ENCODE peak calls at places on chromosome 2, in five cellular contexts. I, T, Z, A and X are unnamed samples. For H3K4me1, the result is how much of the 10 kb centered on the place peaks cover.

GRCh38 chr2:11187083-11187619 is 31.9 kb downstream of the SLC66A3 start:
- DNase-seq in A (no peak), T (no peak), I (no peak), Z (no peak), X (no peak)

GRCh38 chr2:74740395-74741075 is 86.5 kb downstream of the SEMA4F start:
- DNase-seq in A (no peak), I (peak), Z (peak), T (peak), X (peak)

GRCh38 chr2:240733803-240734495 is 42.3 kb downstream of the AQP12A start:
- DNase-seq in T (no peak), A (no peak), Z (no peak), I (no peak), X (no peak)

GRCh38 chr2:196415384-196415783 is 224.1 kb upstream of the CCDC150 start:
- DNase-seq in I (no peak), Z (no peak), A (no peak), T (no peak), X (no peak)

GRCh38 chr2:39128919-39129391 is 8.1 kb upstream of the SOS1 start:
- DNase-seq in A (no peak), T (no peak), I (no peak), Z (no peak), X (no peak)

GRCh38 chr2:19607400-19607799 is 249.0 kb upstream of the OSR1 start:
- DNase-seq in Z (no peak), T (no peak), A (no peak), I (no peak), X (no peak)

GRCh38 chr2:170928036-170928823 is 823 bp upstream of the GORASP2 start:
- DNase-seq in Z (no peak), A (no peak), I (no peak), T (no peak), X (no peak)

GRCh38 chr2:225274751-225275150 is 124.8 kb upstream of the NYAP2 start:
- DNase-seq in I (no peak), A (no peak), T (no peak), Z (no peak), X (no peak)

GRCh38 chr2:202135111-202135874 is 62.2 kb downstream of the KIAA2012 start:
- DNase-seq in A (no peak), I (peak), Z (peak), T (peak), X (peak)

GRCh38 chr2:240238786-240239185 is 98.3 kb upstream of the OTOS start:
- DNase-seq in Z (no peak), I (no peak), T (no peak), A (no peak), X (no peak)

GRCh38 chr2:83782122-83782521 is 677.0 kb downstream of the SUCLG1 start:
- DNase-seq in Z (no peak), I (no peak), A (no peak), T (no peak), X (no peak)

GRCh38 chr2:144330951-144331651 is 188.8 kb downstream of the ZEB2 start:
- DNase-seq in I (no peak), T (no peak), Z (no peak), A (no peak), X (no peak)

GRCh38 chr2:190838492-190838910 is 42.1 kb upstream of the GLS start:
- DNase-seq in T (no peak), I (no peak), Z (no peak), A (no peak), X (no peak)

GRCh38 chr2:42256502-42256901 is 87.3 kb downstream of the EML4 start:
- DNase-seq in I (no peak), T (no peak), Z (no peak), A (no peak), X (no peak)

GRCh38 chr2:176392125-176392704 is 123.0 kb downstream of the MTX2 start:
- DNase-seq in A (peak), T (no peak), Z (no peak), I (no peak), X (no peak)

GRCh38 chr2:201363857-201364560 is 6.9 kb upstream of the FLACC1 start:
- DNase-seq in Z (no peak), I (no peak), T (no peak), A (peak), X (no peak)

GRCh38 chr2:16202643-16203020 is 262.3 kb downstream of the MYCN start:
- DNase-seq in T (no peak), A (no peak), Z (no peak), I (no peak), X (no peak)

GRCh38 chr2:16203069-16203468 is 262.7 kb downstream of the MYCN start:
- DNase-seq in A (no peak), Z (no peak), I (no peak), T (no peak), X (no peak)

GRCh38 chr2:16201876-16202642 is 261.7 kb downstream of the MYCN start:
- DNase-seq in A (peak), Z (no peak), T (no peak), I (no peak), X (no peak)

GRCh38 chr2:16199882-16200590 is 259.7 kb downstream of the MYCN start:
- DNase-seq in A (no peak), Z (no peak), I (no peak), T (no peak), X (no peak)

GRCh38 chr2:16200791-16201190 is 260.4 kb downstream of the MYCN start:
- DNase-seq in A (no peak), I (no peak), Z (no peak), T (no peak), X (no peak)
- H3K4me1 ChIP-seq in A (under half), I (under half), Z (under half), T (under half), X (under half)

DNA sequence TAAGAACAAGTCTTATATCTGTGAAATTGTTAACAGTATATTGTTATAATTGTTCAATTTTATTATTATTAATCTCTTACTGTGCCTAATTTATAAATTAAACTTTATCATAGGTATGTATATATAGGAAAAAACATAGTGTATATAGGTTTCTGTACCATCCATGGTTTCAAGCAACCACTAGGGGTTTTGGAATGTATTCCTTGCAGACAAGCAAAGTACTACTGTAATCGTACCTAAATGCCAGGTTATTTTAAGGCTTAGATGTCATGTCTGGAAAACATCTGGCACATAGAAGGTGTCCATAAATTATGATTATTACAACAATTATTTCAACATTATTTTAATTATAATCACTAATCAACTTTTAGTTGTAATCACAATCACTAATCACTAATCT is 8.4 kb downstream of the ITSN2 start:
- DNase-seq in Z (no peak), T (no peak), I (no peak), A (no peak), X (no peak)
- TF ChIP-seq CTCF in Z (peak), T (peak), I (peak), A (no peak), X (peak)

GRCh38 chr2:9552491-9553178 is 3.0 kb downstream of the ADAM17 start:
- DNase-seq in A (no peak), Z (no peak), I (no peak), T (no peak), X (no peak)
- H3K27ac ChIP-seq in A (peak), Z (peak), I (peak), T (peak), X (peak)

GRCh38 chr2:231684314-231685223 is 23.8 kb upstream of the PTMA start:
- DNase-seq in T (peak), Z (peak), A (no peak), I (no peak), X (no peak)

GRCh38 chr2:231686192-231687100 is 21.9 kb upstream of the PTMA start:
- DNase-seq in Z (no peak), I (no peak), A (no peak), T (no peak), X (no peak)

GRCh38 chr2:231687133-231687852 is 21.0 kb upstream of the PTMA start:
- DNase-seq in T (peak), Z (peak), I (peak), A (no peak), X (no peak)

GRCh38 chr2:231683907-231684306 is 24.4 kb upstream of the PTMA start:
- DNase-seq in Z (no peak), I (no peak), T (no peak), A (no peak), X (no peak)

DNA sequence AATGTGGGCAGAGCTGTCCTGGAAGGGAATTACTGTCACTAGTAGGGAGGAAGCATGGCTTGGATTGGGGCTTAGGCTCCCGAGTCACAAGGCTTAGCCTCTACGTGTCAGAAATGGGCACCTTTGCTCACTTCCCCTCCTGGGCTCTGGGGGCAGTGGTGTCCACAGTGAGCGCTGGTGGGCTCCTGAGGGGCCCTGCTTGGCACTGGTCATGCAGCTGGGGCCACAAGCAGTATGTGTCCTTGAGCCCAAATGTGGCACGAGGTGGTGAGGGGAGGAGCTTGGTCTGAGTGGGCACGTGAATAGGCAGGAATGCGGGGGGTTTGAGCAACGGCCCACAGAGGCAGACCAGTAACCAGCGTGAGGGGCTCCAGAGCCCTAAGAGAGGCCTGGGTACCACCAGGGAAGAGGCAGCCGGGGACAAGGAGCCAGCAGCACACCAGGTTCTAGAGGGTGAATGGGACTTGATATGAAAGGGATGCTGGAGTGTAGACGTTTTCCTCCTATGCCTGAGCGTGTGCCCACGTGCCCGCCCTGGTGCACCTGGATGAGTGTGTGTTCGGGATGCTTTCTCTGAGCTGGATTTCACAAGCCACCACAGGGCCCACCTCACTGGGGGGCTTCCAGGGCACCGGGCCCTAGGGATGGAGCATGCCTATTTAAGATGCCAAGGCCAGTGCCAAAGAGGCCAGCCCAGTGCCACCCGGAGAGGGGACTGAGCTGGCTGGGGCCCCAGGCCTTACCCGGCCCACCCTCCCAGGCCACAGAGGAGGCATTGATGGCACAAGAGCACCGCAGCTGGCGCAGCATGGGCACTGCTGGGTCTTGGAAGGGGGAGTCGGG is 22.8 kb upstream of the PTMA start:
- DNase-seq in A (no peak), T (no peak), Z (no peak), I (no peak), X (no peak)
- H3K4me1 ChIP-seq in A (under half), T (under half), Z (under half), I (under half), X (under half)

GRCh38 chr2:96499061-96499960 is 5.8 kb downstream of the NEURL3 start:
- DNase-seq in A (no peak), T (no peak), I (no peak), Z (no peak), X (peak)
- TF ChIP-seq CTCF in A (no peak), T (no peak), I (no peak), Z (no peak), X (no peak)

GRCh38 chr2:233081232-233081730 is 21.1 kb downstream of the INPP5D start:
- DNase-seq in A (no peak), Z (no peak), T (no peak), I (no peak), X (no peak)
- H3K27ac ChIP-seq in A (no peak), Z (no peak), T (peak), I (no peak), X (no peak)

GRCh38 chr2:70523672-70523995 is 30.0 kb downstream of the TGFA start:
- DNase-seq in Z (no peak), T (no peak), I (no peak), A (no peak), X (no peak)
- H3K4me1 ChIP-seq in Z (under half), T (under half), I (under half), A (under half), X (under half)